ENCODE peak calls at places on chromosome 21, in six cellular contexts. Q is A549, P is suprapubic skin, D is heart left ventricle, T is body of pancreas, U is HCT116. K is an unnamed sample.

GRCh38 chr21:31479714-31480113 is 135.7 kb upstream of the TIAM1 start:
- DNase-seq in Q (no peak), P (no peak), D (no peak), T (no peak), U (no peak), K (no peak)

GRCh38 chr21:41480086-41480690 is 27.8 kb downstream of the TMPRSS2 start:
- DNase-seq in Q (no peak), P (no peak), D (no peak), T (peak), U (no peak), K (no peak)

GRCh38 chr21:21860888-21861287 is 862.7 kb downstream of the NCAM2 start:
- DNase-seq in Q (no peak), P (no peak), D (no peak), T (no peak), U (no peak), K (no peak)

GRCh38 chr21:42440187-42440792 is 36.6 kb downstream of the UBASH3A start:
- DNase-seq in Q (no peak), P (no peak), D (no peak), T (no peak), U (no peak), K (no peak)

GRCh38 chr21:41779659-41780058 is 12.8 kb upstream of the RIPK4 start:
- DNase-seq in Q (no peak), P (no peak), D (no peak), T (no peak), U (no peak), K (no peak)

GRCh38 chr21:14766241-14766640 is 220.1 kb upstream of the SAMSN1 start:
- DNase-seq in Q (peak), P (no peak), D (no peak), T (no peak), U (peak), K (peak)

GRCh38 chr21:38990424-38990794 is 184.7 kb downstream of the ETS2 start:
- DNase-seq in Q (no peak), P (no peak), D (no peak), T (no peak), U (no peak), K (no peak)

GRCh38 chr21:41783476-41784150 is 16.8 kb upstream of the RIPK4 start:
- DNase-seq in Q (peak), P (no peak), D (no peak), T (peak), U (peak), K (peak)

GRCh38 chr21:39003982-39004775 is 179.1 kb downstream of the PSMG1 start:
- DNase-seq in Q (no peak), P (no peak), D (no peak), T (no peak), U (no peak), K (no peak)

GRCh38 chr21:15379776-15380175 is 315.0 kb upstream of the NRIP1 start:
- DNase-seq in Q (no peak), P (no peak), D (no peak), T (no peak), U (no peak), K (no peak)

GRCh38 chr21:21714396-21714795 is 716.2 kb downstream of the NCAM2 start:
- DNase-seq in Q (no peak), P (no peak), D (no peak), T (no peak), U (no peak), K (no peak)

GRCh38 chr21:38797470-38797869 is 8.3 kb upstream of the ETS2 start:
- DNase-seq in Q (peak), P (no peak), D (no peak), T (no peak), U (peak), K (peak)

GRCh38 chr21:41894922-41895557 is 15.9 kb upstream of the PRDM15 start:
- DNase-seq in Q (no peak), P (no peak), D (no peak), T (no peak), U (no peak), K (no peak)

GRCh38 chr21:35932232-35932911 is 128.0 kb downstream of the SETD4 start:
- DNase-seq in Q (peak), P (no peak), D (peak), T (peak), U (peak), K (peak)

GRCh38 chr21:32328595-32328994 is 29.9 kb downstream of the MRAP start:
- DNase-seq in Q (no peak), P (no peak), D (no peak), T (no peak), U (no peak), K (no peak)

GRCh38 chr21:16794944-16795343 is 717.9 kb upstream of the CXADR start:
- DNase-seq in Q (peak), P (no peak), D (no peak), T (no peak), U (no peak), K (no peak)

GRCh38 chr21:26966360-26966977 is 419 bp downstream of the ADAMTS5 start:
- DNase-seq in Q (no peak), P (peak), D (no peak), T (no peak), U (no peak), K (no peak)

GRCh38 chr21:35202431-35202830 is 153.3 kb upstream of the RUNX1 start:
- DNase-seq in Q (no peak), P (no peak), D (no peak), T (no peak), U (no peak), K (no peak)

GRCh38 chr21:42466700-42467612 is 29.1 kb downstream of the RSPH1 start:
- DNase-seq in Q (peak), P (peak), D (no peak), T (no peak), U (peak), K (peak)

GRCh38 chr21:43302769-43303168 is 124.2 kb downstream of the SIK1 start:
- DNase-seq in Q (no peak), P (no peak), D (no peak), T (no peak), U (no peak), K (no peak)

GRCh38 chr21:42596657-42597056 is 56.8 kb upstream of the PDE9A start:
- DNase-seq in Q (no peak), P (peak), D (no peak), T (no peak), U (no peak), K (no peak)

GRCh38 chr21:36803051-36803709 is 104.3 kb downstream of the SIM2 start:
- DNase-seq in Q (no peak), P (no peak), D (no peak), T (no peak), U (no peak), K (no peak)

GRCh38 chr21:46600978-46601377 is 3.9 kb downstream of the S100B start:
- DNase-seq in Q (no peak), P (no peak), D (no peak), T (no peak), U (no peak), K (no peak)
- TF ChIP-seq POLR2A in Q (no peak), P (no peak), D (no peak), T (no peak), U (no peak), K (no peak)

GRCh38 chr21:33948951-33949444 is 33.4 kb upstream of the ATP5PO start:
- DNase-seq in Q (no peak), P (no peak), D (no peak), T (no peak), U (no peak), K (no peak)
- TF ChIP-seq POLR2A in Q (no peak), P (no peak), D (no peak), T (no peak), U (no peak), K (no peak)

DNA sequence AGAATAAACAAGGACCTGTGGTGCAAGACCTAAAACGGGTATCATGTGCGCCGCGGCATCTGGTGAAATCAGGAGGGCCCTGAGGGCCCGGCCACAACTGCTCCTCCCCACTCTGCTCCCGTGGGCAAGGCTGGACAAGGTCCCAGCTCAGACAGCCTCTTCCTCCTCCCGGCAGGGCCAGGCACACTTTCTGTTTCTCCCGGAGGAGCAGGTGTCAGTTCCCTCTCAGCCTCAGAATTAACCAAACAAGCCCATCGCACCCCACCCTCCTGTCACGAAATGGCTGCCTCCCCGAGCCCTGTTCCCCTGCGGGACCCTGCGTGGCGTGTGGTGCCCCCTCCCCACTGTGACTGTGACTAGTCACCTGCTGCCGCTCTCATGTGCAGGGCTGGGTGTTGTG is 15.2 kb downstream of the PTTG1IP start:
- DNase-seq in Q (no peak), P (no peak), D (no peak), T (no peak), U (no peak), K (no peak)
- TF ChIP-seq POLR2A in Q (no peak), P (no peak), D (no peak), T (no peak), U (no peak), K (no peak)

DNA sequence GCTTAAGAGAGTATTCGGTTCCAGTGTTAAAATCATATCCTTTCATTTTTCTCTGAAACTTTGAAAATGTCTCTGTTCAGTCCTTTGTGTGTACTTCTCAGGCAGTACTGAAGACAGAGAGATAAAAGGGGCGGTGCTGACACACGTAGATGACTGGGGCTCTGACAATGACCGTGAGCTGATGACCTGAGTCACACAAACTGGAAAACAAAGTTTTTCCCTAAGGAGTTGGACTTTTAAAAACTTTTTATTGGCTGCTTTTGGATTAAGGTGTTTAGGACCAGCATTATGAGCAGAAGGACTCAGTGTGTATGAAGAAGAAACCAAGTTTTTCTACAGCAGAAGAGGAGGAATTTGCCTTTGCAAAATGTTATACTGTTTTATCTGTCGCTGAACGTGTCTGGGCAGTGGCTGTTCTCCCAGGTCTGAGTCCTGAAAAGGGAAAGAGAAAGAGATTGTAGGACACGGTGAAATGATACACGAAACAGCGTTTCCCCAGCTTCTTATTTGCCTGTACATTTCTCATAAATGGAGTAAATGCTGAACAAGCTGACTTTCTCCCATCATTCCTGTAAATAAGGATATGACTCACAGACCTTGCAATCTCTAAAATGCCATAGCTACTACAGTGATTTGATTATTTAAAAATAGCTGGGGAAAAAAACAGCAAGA is 51.5 kb downstream of the MAP3K7CL start:
- DNase-seq in Q (peak), P (no peak), D (no peak), T (peak), U (peak), K (peak)
- TF ChIP-seq POLR2A in Q (no peak), P (no peak), D (no peak), T (peak), U (no peak), K (no peak)